ENCODE peak calls at places on chromosomes 12 and 14, in seven cellular contexts. B, W, C, R, X, H and S are unnamed samples.

GRCh38 chr12:111031956-111032919 is 111.9 kb upstream of the MYL2 start:
- DNase-seq in R (no peak), B (no peak), C (no peak), H (no peak), X (no peak), W (no peak), S (no peak)

GRCh38 chr14:61074852-61075251 is 93.8 kb downstream of the SLC38A6 start:
- DNase-seq in H (no peak), R (no peak), X (no peak), C (no peak), B (no peak), W (no peak), S (no peak)

GRCh38 chr12:66241061-66242043 is 52.3 kb downstream of the IRAK3 start:
- DNase-seq in C (peak; percentile 93), X (no peak), H (no peak), R (no peak), W (peak; percentile 91), B (no peak), S (no peak)

GRCh38 chr12:79174656-79175055 is 310.1 kb downstream of the SYT1 start:
- DNase-seq in C (peak; percentile 87), W (peak; percentile 83), H (no peak), R (no peak), B (no peak), X (no peak), S (peak; percentile 12)

GRCh38 chr14:37508500-37508899 is 86.5 kb downstream of the FOXA1 start:
- DNase-seq in W (peak; percentile 2), C (peak; percentile 15), B (no peak), H (no peak), R (no peak), X (no peak), S (no peak)

GRCh38 chr14:77189479-77189878 is 7.9 kb downstream of the TMEM63C start:
- DNase-seq in W (no peak), C (no peak), X (no peak), H (no peak), B (no peak), R (no peak), S (no peak)

GRCh38 chr12:84492381-84492883 is 420.2 kb downstream of the SLC6A15 start:
- DNase-seq in X (no peak), W (no peak), H (no peak), R (no peak), C (no peak), B (no peak), S (no peak)

GRCh38 chr12:64883264-64884163 is 59.1 kb downstream of the TBC1D30 start:
- DNase-seq in C (no peak), R (no peak), W (no peak), B (no peak), X (no peak), H (no peak), S (no peak)

GRCh38 chr14:100714205-100714781 is 12.4 kb upstream of the DLK1 start:
- DNase-seq in H (no peak), B (no peak), R (no peak), C (no peak), X (no peak), W (no peak), S (peak; percentile 23)

GRCh38 chr14:80055912-80056801 is 155.1 kb downstream of the DIO2 start:
- DNase-seq in B (no peak), H (peak; percentile 47), C (peak; percentile 71), R (no peak), X (peak; percentile 58), W (peak; percentile 78), S (peak; percentile 39)

GRCh38 chr14:58871972-58872530 is 234.3 kb downstream of the DACT1 start:
- DNase-seq in X (no peak), W (peak; percentile 59), B (no peak), H (no peak), C (peak; percentile 39), R (no peak), S (no peak)

GRCh38 chr12:64699504-64700115 is 59.6 kb downstream of the GNS start:
- DNase-seq in X (no peak), C (peak; percentile 31), H (no peak), R (no peak), W (peak; percentile 19), B (peak; percentile 22), S (no peak)

GRCh38 chr14:76767681-76768055 is 6.4 kb downstream of the VASH1 start:
- DNase-seq in R (no peak), C (no peak), X (peak; percentile 53), H (peak; percentile 25), B (no peak), W (no peak), S (no peak)

GRCh38 chr12:131054345-131055092 is 100.8 kb downstream of the ADGRD1 start:
- DNase-seq in C (no peak), W (no peak), R (no peak), H (no peak), B (no peak), X (no peak), S (no peak)

DNA sequence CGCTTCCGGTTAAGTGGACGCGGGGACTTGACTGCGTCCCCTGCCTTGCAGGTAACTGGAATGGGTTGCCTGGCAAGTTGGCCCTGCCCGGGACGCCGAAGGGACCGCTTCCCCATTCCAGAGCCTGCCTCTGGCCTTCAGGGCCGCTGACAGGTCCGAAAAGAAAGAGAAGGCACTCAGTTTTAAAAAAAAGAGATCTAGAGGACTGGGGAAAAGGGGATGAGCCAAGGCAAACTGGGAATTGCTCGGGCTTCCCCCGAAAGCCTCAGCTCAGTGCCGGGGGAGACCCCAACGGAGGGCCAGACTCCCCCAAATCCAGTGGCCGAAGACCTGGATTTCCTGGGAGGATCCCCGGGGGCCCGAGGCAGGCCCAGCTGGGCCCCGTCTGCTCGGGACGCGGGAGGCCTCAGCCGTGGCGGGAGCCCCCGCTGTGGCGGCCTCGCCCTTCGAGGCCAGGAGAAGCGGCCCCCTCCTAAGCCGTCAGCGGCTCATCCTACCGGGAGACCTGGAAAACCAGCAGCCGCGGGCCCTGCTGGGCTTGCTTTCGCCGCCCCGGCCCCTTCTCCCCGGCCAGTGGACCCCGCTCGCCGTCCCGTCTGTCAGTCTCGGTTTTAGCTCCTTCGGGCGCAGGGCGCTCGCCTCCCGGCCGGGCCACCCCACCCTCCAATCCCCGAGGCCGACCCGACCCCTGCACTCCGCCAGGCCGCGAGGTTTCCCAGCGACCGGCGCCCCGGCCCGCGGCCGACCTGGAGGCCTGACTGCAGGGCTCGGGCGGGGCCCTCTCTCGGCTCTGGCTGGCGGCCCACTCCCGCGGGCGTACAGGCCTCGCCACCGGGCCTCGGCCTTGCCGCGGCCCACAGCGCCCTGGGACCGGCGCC is 12.5 kb downstream of the OTX2 start:
- DNase-seq in W (no peak), X (peak; percentile 79), C (no peak), H (no peak), B (no peak), R (no peak), S (no peak)
- H3K4me3 ChIP-seq in W (no peak overlapping the region), X (peak overlapping the region; percentile 27), C (no peak overlapping the region), H (no peak overlapping the region), B (peak overlapping the region; percentile 34), R (no peak overlapping the region), S (no peak overlapping the region)

DNA sequence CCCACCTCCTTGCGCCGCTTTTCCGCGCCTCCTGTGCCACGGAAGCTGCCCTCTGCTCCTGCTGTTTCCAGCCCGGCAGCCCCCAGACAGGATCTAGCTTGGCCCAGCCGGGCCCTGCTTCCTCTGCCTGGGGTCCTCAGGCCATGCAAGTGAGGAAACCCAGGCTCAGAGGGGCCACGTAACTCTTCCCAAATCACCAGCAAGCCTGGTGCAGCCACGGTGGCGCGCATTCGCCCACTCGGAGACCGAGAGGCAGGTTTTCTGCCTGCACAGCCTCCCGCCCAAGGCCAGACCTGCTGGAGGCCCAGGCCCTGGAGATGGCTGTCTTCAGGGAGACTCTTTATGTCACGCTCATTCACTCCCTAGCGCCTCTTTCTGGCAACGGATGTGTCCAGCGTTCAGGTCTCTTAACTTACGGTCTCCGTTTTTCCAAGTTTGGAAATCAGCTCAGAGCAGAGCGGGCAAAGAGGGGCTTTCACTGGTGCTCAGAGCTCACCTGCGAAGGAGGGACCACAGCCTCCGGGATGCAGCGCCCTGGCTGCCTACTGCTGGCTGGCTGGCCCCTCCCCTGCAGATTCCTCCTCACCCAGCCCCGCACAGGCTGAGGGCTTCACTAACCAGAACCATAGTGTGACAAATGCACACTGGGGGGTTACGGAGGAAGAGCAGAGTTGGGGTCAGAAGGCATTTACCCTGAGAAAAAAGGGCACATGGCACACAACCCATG is 20.6 kb upstream of the CEP170B start:
- DNase-seq in H (no peak), W (no peak), B (no peak), R (no peak), X (peak; percentile 78), C (no peak), S (no peak)
- H3K4me3 ChIP-seq in H (no peak overlapping the region), W (no peak overlapping the region), B (peak overlapping the region; percentile 58), R (no peak overlapping the region), X (peak overlapping the region; percentile 48), C (no peak overlapping the region), S (no peak overlapping the region)

DNA sequence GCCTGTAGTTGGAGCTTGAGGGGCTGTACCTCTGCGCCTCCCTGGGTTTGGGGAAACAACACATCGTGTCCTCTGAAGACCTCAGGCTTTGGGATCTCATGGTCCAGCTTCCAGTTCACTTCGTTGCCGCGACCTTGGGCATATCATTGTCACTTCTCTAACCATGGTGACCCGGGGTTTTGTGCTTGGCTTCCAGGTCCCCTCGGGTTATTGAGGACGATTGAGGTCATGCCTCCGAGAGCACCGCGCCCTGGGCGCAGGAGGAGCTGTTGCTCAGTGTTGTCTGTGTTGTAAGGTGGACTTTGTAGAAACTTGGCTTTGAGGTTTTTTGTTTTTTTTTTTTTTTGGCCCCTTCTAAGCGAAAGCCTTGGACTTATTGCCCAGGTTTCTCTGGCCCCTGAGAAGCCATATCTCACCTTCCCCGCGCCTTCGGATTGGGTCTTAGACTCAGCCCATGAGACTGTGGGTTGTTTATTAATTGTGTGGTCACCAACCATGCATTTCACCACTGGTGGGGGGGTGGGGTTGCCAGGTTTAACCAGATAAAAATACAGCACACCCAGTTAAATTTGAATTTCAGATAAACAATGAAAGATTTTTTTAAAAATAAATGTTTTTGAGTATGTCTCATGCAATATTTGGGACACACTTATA is 2.6 kb downstream of the BCL7A start:
- DNase-seq in B (no peak), X (no peak), R (no peak), C (no peak), H (no peak), W (no peak), S (no peak)
- H3K4me3 ChIP-seq in B (peak overlapping the region; percentile 68), X (no peak overlapping the region), R (no peak overlapping the region), C (peak overlapping the region; percentile 59), H (no peak overlapping the region), W (no peak overlapping the region), S (peak overlapping the region; percentile 77)

DNA sequence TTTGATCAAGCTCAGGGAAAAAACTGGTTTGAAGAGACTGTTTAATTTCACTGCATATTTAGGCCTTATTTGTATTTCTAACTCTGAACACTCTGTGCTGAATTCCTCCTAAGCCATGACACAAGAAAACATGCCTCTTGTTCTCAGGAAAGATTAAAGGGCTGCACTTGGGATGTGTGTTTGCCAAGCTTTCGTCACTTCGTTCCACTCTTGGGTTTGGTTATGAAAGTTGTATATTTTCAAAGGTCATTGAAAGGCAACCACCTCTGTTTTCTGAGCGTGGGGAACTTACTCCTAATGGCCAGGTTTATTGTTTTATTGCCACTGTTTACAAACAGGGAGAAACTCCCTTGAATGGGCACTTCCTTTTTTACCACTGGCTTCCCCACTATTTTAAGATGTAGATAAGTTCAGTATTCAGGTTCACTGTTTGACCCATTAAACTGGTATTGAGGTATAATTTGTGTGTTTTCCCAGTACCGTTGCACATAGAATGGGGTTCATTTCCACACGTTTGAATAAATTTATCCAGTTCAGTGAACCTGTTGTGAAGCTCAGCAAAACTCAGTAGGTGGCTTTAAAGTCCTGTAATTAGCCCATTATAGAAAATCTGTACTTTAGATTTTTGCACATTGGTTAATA is 65.3 kb downstream of the NKX2-1 start:
- DNase-seq in W (no peak), C (no peak), X (no peak), B (no peak), R (no peak), H (no peak), S (no peak)
- H3K4me3 ChIP-seq in W (no peak overlapping the region), C (no peak overlapping the region), X (no peak overlapping the region), B (no peak overlapping the region), R (no peak overlapping the region), H (no peak overlapping the region), S (no peak overlapping the region)

GRCh38 chr14:30874999-30875787 is 834 bp downstream of the COCH start:
- DNase-seq in B (peak; percentile 17), H (no peak), C (no peak), X (peak; percentile 77), R (no peak), W (no peak), S (no peak)
- H3K4me3 ChIP-seq in B (peak overlapping the region; percentile 64), H (peak overlapping the region; percentile 38), C (peak overlapping the region; percentile 48), X (peak overlapping the region; percentile 36), R (peak overlapping the region; percentile 60), W (peak overlapping the region; percentile 53), S (peak overlapping the region; percentile 62)